ENCODE peak calls at places on chromosomes 3 and 15, in ten cellular contexts. X is body of pancreas; W is neuronal stem cell; C is SJCRH30; K is activated effector memory CD4-positive, alpha-beta T cell treated with Interleukin-2 at 50 U/mL for 16 hours; J is CD8-positive, alpha-beta memory T cell; R is transverse colon; M is H7; P is stimulated activated CD4-positive, alpha-beta T cell treated with anti-CD3 and anti-CD28 coated beads, Interleukin-1b, Interleukin-23, amount 100 ng/mL, for 1 hour; Y is stimulated activated CD8-positive, alpha-beta memory T cell treated with anti-CD3 and anti-CD28 coated beads, Interleukin-7, amount 100 ng/mL, for 24 hours. N is an unnamed sample.

GRCh38 chr3:24287728-24288450 is 206.8 kb downstream of the THRB start:
- DNase-seq in P (no peak), Y (no peak), C (no peak), M (no peak), R (peak; percentile 17), W (no peak), X (peak; percentile 12), J (no peak), K (no peak), N (no peak)

GRCh38 chr15:98684441-98684840 is 36.1 kb downstream of the IGF1R start:
- DNase-seq in R (no peak), X (no peak), C (no peak), M (no peak), K (no peak), W (no peak), Y (no peak), J (no peak), P (no peak), N (no peak)

GRCh38 chr3:40179016-40179415 is 130.5 kb upstream of the EIF1B start:
- DNase-seq in P (peak; percentile 25), K (peak; percentile 18), X (peak; percentile 79), J (peak; percentile 20), M (peak; percentile 59), Y (peak; percentile 35), C (peak; percentile 54), W (peak; percentile 67), R (peak; percentile 78), N (peak; percentile 21)

GRCh38 chr3:159158213-159158612 is 356.4 kb downstream of the MFSD1 start:
- DNase-seq in Y (no peak), R (no peak), X (no peak), J (no peak), W (no peak), K (no peak), P (no peak), C (peak; percentile 5), M (no peak), N (no peak)

GRCh38 chr3:20809356-20809755 is 623.4 kb upstream of the SGO1 start:
- DNase-seq in W (no peak), P (no peak), M (no peak), J (no peak), R (no peak), K (no peak), X (no peak), Y (no peak), C (no peak), N (no peak)

GRCh38 chr3:8914491-8914890 is 48.8 kb downstream of the RAD18 start:
- DNase-seq in X (no peak), R (no peak), Y (no peak), W (no peak), M (no peak), P (no peak), C (no peak), J (no peak), K (no peak), N (no peak)

GRCh38 chr3:36868614-36869436 is 76.0 kb downstream of the TRANK1 start:
- DNase-seq in M (peak; percentile 49), K (peak; percentile 16), W (peak; percentile 75), Y (peak; percentile 14), X (peak; percentile 56), J (peak; percentile 34), P (peak; percentile 16), R (peak; percentile 37), C (peak; percentile 69), N (no peak)

GRCh38 chr15:70250208-70251201 is 152.8 kb upstream of the TLE3 start:
- DNase-seq in K (no peak), P (no peak), W (no peak), C (no peak), Y (no peak), M (peak; percentile 26), J (no peak), R (no peak), X (no peak), N (no peak)

GRCh38 chr3:170614214-170614966 is 28.5 kb upstream of the SLC7A14 start:
- DNase-seq in R (no peak), M (no peak), Y (no peak), W (no peak), C (peak; percentile 3), K (no peak), P (no peak), J (no peak), X (peak; percentile 32), N (no peak)

GRCh38 chr3:72086051-72086711 is 301.2 kb upstream of the PROK2 start:
- DNase-seq in W (no peak), Y (no peak), M (no peak), R (no peak), C (no peak), X (no peak), K (no peak), J (no peak), P (no peak), N (no peak)

GRCh38 chr3:184335661-184336483 is 1.5 kb upstream of the FAM131A start:
- DNase-seq in C (peak; percentile 77), Y (peak; percentile 76), J (peak; percentile 84), W (peak; percentile 86), R (peak; percentile 92), P (peak; percentile 84), K (peak; percentile 79), X (peak; percentile 84), M (peak; percentile 99), N (no peak)

GRCh38 chr3:44125882-44126281 is 115.8 kb upstream of the TOPAZ1 start:
- DNase-seq in J (no peak), M (no peak), W (no peak), X (no peak), Y (no peak), R (no peak), K (no peak), P (no peak), C (no peak), N (no peak)

GRCh38 chr15:74723754-74724334 is 1.5 kb downstream of the CYP1A1 start:
- DNase-seq in K (no peak), X (peak; percentile 8), M (peak; percentile 81), W (peak; percentile 82), J (no peak), R (no peak), Y (no peak), P (no peak), C (peak; percentile 45), N (no peak)

GRCh38 chr3:44506556-44506955 is 29.1 kb upstream of the ZNF445 start:
- DNase-seq in C (no peak), W (no peak), K (no peak), P (no peak), M (no peak), Y (no peak), X (no peak), R (no peak), J (no peak), N (no peak)

GRCh38 chr3:41338276-41338675 is 139.0 kb downstream of the CTNNB1 start:
- DNase-seq in C (no peak), W (no peak), Y (no peak), M (no peak), K (no peak), R (no peak), X (no peak), P (no peak), J (no peak), N (no peak)

N was measured in NCI-H1048.